ENCODE peak calls at places on chromosomes 12 and 14, in seven cellular contexts. One of them, this sample, is unnamed.

GRCh38 chr12:66584673-66585072 is 94.2 kb downstream of the GRIP1 start:
- DNase-seq in stimulated activated CD8-positive, alpha-beta memory T cell treated with anti-CD3 and anti-CD28 coated beads, Interleukin-12 subunit alpha, Interleukin-12 subunit beta, amount 100 ng/mL, for 1 hour: no peak
- DNase-seq in A549: no peak
- DNase-seq in fibroblast of pulmonary artery: no peak
- DNase-seq in stimulated activated CD4-positive, alpha-beta T cell treated with anti-CD3 and anti-CD28 coated beads, Interleukin-15, amount 100 ng/mL, for 24 hours: no peak
- DNase-seq in esophagus squamous epithelium: no peak
- DNase-seq in T follicular helper cell: no peak
- DNase-seq in this sample: no peak

GRCh38 chr12:88306471-88307069 is 164.5 kb downstream of the TMTC3 start:
- DNase-seq in stimulated activated CD8-positive, alpha-beta memory T cell treated with anti-CD3 and anti-CD28 coated beads, Interleukin-12 subunit alpha, Interleukin-12 subunit beta, amount 100 ng/mL, for 1 hour: no peak
- DNase-seq in A549: no peak
- DNase-seq in fibroblast of pulmonary artery: no peak
- DNase-seq in stimulated activated CD4-positive, alpha-beta T cell treated with anti-CD3 and anti-CD28 coated beads, Interleukin-15, amount 100 ng/mL, for 24 hours: no peak
- DNase-seq in esophagus squamous epithelium: no peak
- DNase-seq in T follicular helper cell: no peak
- DNase-seq in this sample: no peak

GRCh38 chr12:77924703-77925102 is 94.0 kb downstream of the NAV3 start:
- DNase-seq in stimulated activated CD8-positive, alpha-beta memory T cell treated with anti-CD3 and anti-CD28 coated beads, Interleukin-12 subunit alpha, Interleukin-12 subunit beta, amount 100 ng/mL, for 1 hour: no peak
- DNase-seq in A549: no peak
- DNase-seq in fibroblast of pulmonary artery: peak; percentile 35
- DNase-seq in stimulated activated CD4-positive, alpha-beta T cell treated with anti-CD3 and anti-CD28 coated beads, Interleukin-15, amount 100 ng/mL, for 24 hours: no peak
- DNase-seq in esophagus squamous epithelium: no peak
- DNase-seq in T follicular helper cell: no peak
- DNase-seq in this sample: no peak

GRCh38 chr14:58298477-58298879 is at the start of gene ARID4A:
- DNase-seq in stimulated activated CD8-positive, alpha-beta memory T cell treated with anti-CD3 and anti-CD28 coated beads, Interleukin-12 subunit alpha, Interleukin-12 subunit beta, amount 100 ng/mL, for 1 hour: peak; percentile 73
- DNase-seq in A549: no peak
- DNase-seq in fibroblast of pulmonary artery: no peak
- DNase-seq in stimulated activated CD4-positive, alpha-beta T cell treated with anti-CD3 and anti-CD28 coated beads, Interleukin-15, amount 100 ng/mL, for 24 hours: peak; percentile 83
- DNase-seq in esophagus squamous epithelium: peak; percentile 94
- DNase-seq in T follicular helper cell: peak; percentile 82
- DNase-seq in this sample: no peak

GRCh38 chr12:60205500-60205899 is 609.7 kb downstream of the SLC16A7 start:
- DNase-seq in stimulated activated CD8-positive, alpha-beta memory T cell treated with anti-CD3 and anti-CD28 coated beads, Interleukin-12 subunit alpha, Interleukin-12 subunit beta, amount 100 ng/mL, for 1 hour: no peak
- DNase-seq in A549: no peak
- DNase-seq in fibroblast of pulmonary artery: peak; percentile 63
- DNase-seq in stimulated activated CD4-positive, alpha-beta T cell treated with anti-CD3 and anti-CD28 coated beads, Interleukin-15, amount 100 ng/mL, for 24 hours: no peak
- DNase-seq in esophagus squamous epithelium: no peak
- DNase-seq in T follicular helper cell: no peak
- DNase-seq in this sample: no peak

GRCh38 chr12:117900561-117900960 is 68.2 kb downstream of the KSR2 start:
- DNase-seq in stimulated activated CD8-positive, alpha-beta memory T cell treated with anti-CD3 and anti-CD28 coated beads, Interleukin-12 subunit alpha, Interleukin-12 subunit beta, amount 100 ng/mL, for 1 hour: no peak
- DNase-seq in A549: peak; percentile 21
- DNase-seq in fibroblast of pulmonary artery: no peak
- DNase-seq in stimulated activated CD4-positive, alpha-beta T cell treated with anti-CD3 and anti-CD28 coated beads, Interleukin-15, amount 100 ng/mL, for 24 hours: no peak
- DNase-seq in esophagus squamous epithelium: no peak
- DNase-seq in T follicular helper cell: no peak
- DNase-seq in this sample: no peak

GRCh38 chr12:122880155-122880605 is 15.7 kb downstream of the VPS37B start:
- DNase-seq in stimulated activated CD8-positive, alpha-beta memory T cell treated with anti-CD3 and anti-CD28 coated beads, Interleukin-12 subunit alpha, Interleukin-12 subunit beta, amount 100 ng/mL, for 1 hour: no peak
- DNase-seq in A549: no peak
- DNase-seq in fibroblast of pulmonary artery: peak; percentile 67
- DNase-seq in stimulated activated CD4-positive, alpha-beta T cell treated with anti-CD3 and anti-CD28 coated beads, Interleukin-15, amount 100 ng/mL, for 24 hours: no peak
- DNase-seq in esophagus squamous epithelium: no peak
- DNase-seq in T follicular helper cell: no peak
- DNase-seq in this sample: no peak

GRCh38 chr14:52802597-52802996 is 11.2 kb upstream of the GNPNAT1 start:
- DNase-seq in stimulated activated CD8-positive, alpha-beta memory T cell treated with anti-CD3 and anti-CD28 coated beads, Interleukin-12 subunit alpha, Interleukin-12 subunit beta, amount 100 ng/mL, for 1 hour: no peak
- DNase-seq in A549: no peak
- DNase-seq in fibroblast of pulmonary artery: no peak
- DNase-seq in stimulated activated CD4-positive, alpha-beta T cell treated with anti-CD3 and anti-CD28 coated beads, Interleukin-15, amount 100 ng/mL, for 24 hours: no peak
- DNase-seq in esophagus squamous epithelium: no peak
- DNase-seq in T follicular helper cell: no peak
- DNase-seq in this sample: no peak

GRCh38 chr12:116559080-116559329 is 176 bp upstream of the MAP1LC3B2 start:
- DNase-seq in stimulated activated CD8-positive, alpha-beta memory T cell treated with anti-CD3 and anti-CD28 coated beads, Interleukin-12 subunit alpha, Interleukin-12 subunit beta, amount 100 ng/mL, for 1 hour: no peak
- DNase-seq in A549: no peak
- DNase-seq in fibroblast of pulmonary artery: no peak
- DNase-seq in stimulated activated CD4-positive, alpha-beta T cell treated with anti-CD3 and anti-CD28 coated beads, Interleukin-15, amount 100 ng/mL, for 24 hours: no peak
- DNase-seq in esophagus squamous epithelium: no peak
- DNase-seq in T follicular helper cell: no peak
- DNase-seq in this sample: no peak

GRCh38 chr12:100539209-100539608 is 34.3 kb upstream of the GAS2L3 start:
- DNase-seq in stimulated activated CD8-positive, alpha-beta memory T cell treated with anti-CD3 and anti-CD28 coated beads, Interleukin-12 subunit alpha, Interleukin-12 subunit beta, amount 100 ng/mL, for 1 hour: no peak
- DNase-seq in A549: no peak
- DNase-seq in fibroblast of pulmonary artery: peak; percentile 64
- DNase-seq in stimulated activated CD4-positive, alpha-beta T cell treated with anti-CD3 and anti-CD28 coated beads, Interleukin-15, amount 100 ng/mL, for 24 hours: peak; percentile 22
- DNase-seq in esophagus squamous epithelium: no peak
- DNase-seq in T follicular helper cell: no peak
- DNase-seq in this sample: no peak

GRCh38 chr12:102903318-102904007 is 13.6 kb downstream of the PAH start:
- DNase-seq in stimulated activated CD8-positive, alpha-beta memory T cell treated with anti-CD3 and anti-CD28 coated beads, Interleukin-12 subunit alpha, Interleukin-12 subunit beta, amount 100 ng/mL, for 1 hour: no peak
- DNase-seq in A549: no peak
- DNase-seq in fibroblast of pulmonary artery: no peak
- DNase-seq in stimulated activated CD4-positive, alpha-beta T cell treated with anti-CD3 and anti-CD28 coated beads, Interleukin-15, amount 100 ng/mL, for 24 hours: no peak
- DNase-seq in esophagus squamous epithelium: no peak
- DNase-seq in T follicular helper cell: no peak
- DNase-seq in this sample: no peak

GRCh38 chr14:100622708-100623485 is 35.7 kb upstream of the BEGAIN start:
- DNase-seq in stimulated activated CD8-positive, alpha-beta memory T cell treated with anti-CD3 and anti-CD28 coated beads, Interleukin-12 subunit alpha, Interleukin-12 subunit beta, amount 100 ng/mL, for 1 hour: no peak
- DNase-seq in A549: no peak
- DNase-seq in fibroblast of pulmonary artery: no peak
- DNase-seq in stimulated activated CD4-positive, alpha-beta T cell treated with anti-CD3 and anti-CD28 coated beads, Interleukin-15, amount 100 ng/mL, for 24 hours: no peak
- DNase-seq in esophagus squamous epithelium: no peak
- DNase-seq in T follicular helper cell: no peak
- DNase-seq in this sample: no peak

GRCh38 chr12:6230321-6231110 is 30.3 kb downstream of the CD9 start:
- DNase-seq in stimulated activated CD8-positive, alpha-beta memory T cell treated with anti-CD3 and anti-CD28 coated beads, Interleukin-12 subunit alpha, Interleukin-12 subunit beta, amount 100 ng/mL, for 1 hour: peak; percentile 53
- DNase-seq in A549: no peak
- DNase-seq in fibroblast of pulmonary artery: peak; percentile 52
- DNase-seq in stimulated activated CD4-positive, alpha-beta T cell treated with anti-CD3 and anti-CD28 coated beads, Interleukin-15, amount 100 ng/mL, for 24 hours: peak; percentile 72
- DNase-seq in esophagus squamous epithelium: peak; percentile 34
- DNase-seq in T follicular helper cell: peak; percentile 51
- DNase-seq in this sample: peak; percentile 60

GRCh38 chr14:80215756-80216581 is 4.7 kb upstream of the DIO2 start:
- DNase-seq in stimulated activated CD8-positive, alpha-beta memory T cell treated with anti-CD3 and anti-CD28 coated beads, Interleukin-12 subunit alpha, Interleukin-12 subunit beta, amount 100 ng/mL, for 1 hour: no peak
- DNase-seq in A549: peak; percentile 87
- DNase-seq in fibroblast of pulmonary artery: peak; percentile 24
- DNase-seq in stimulated activated CD4-positive, alpha-beta T cell treated with anti-CD3 and anti-CD28 coated beads, Interleukin-15, amount 100 ng/mL, for 24 hours: no peak
- DNase-seq in esophagus squamous epithelium: no peak
- DNase-seq in T follicular helper cell: no peak
- DNase-seq in this sample: no peak

GRCh38 chr14:22737052-22737451 is 29.4 kb upstream of the OXA1L start:
- DNase-seq in stimulated activated CD8-positive, alpha-beta memory T cell treated with anti-CD3 and anti-CD28 coated beads, Interleukin-12 subunit alpha, Interleukin-12 subunit beta, amount 100 ng/mL, for 1 hour: no peak
- DNase-seq in A549: no peak
- DNase-seq in fibroblast of pulmonary artery: no peak
- DNase-seq in stimulated activated CD4-positive, alpha-beta T cell treated with anti-CD3 and anti-CD28 coated beads, Interleukin-15, amount 100 ng/mL, for 24 hours: peak; percentile 59
- DNase-seq in esophagus squamous epithelium: no peak
- DNase-seq in T follicular helper cell: no peak
- DNase-seq in this sample: no peak

GRCh38 chr14:55867726-55868125 is 250.5 kb upstream of the PELI2 start:
- DNase-seq in stimulated activated CD8-positive, alpha-beta memory T cell treated with anti-CD3 and anti-CD28 coated beads, Interleukin-12 subunit alpha, Interleukin-12 subunit beta, amount 100 ng/mL, for 1 hour: no peak
- DNase-seq in A549: no peak
- DNase-seq in fibroblast of pulmonary artery: no peak
- DNase-seq in stimulated activated CD4-positive, alpha-beta T cell treated with anti-CD3 and anti-CD28 coated beads, Interleukin-15, amount 100 ng/mL, for 24 hours: no peak
- DNase-seq in esophagus squamous epithelium: no peak
- DNase-seq in T follicular helper cell: no peak
- DNase-seq in this sample: no peak

GRCh38 chr12:46459111-46459510 is 86.5 kb upstream of the SLC38A2 start:
- DNase-seq in stimulated activated CD8-positive, alpha-beta memory T cell treated with anti-CD3 and anti-CD28 coated beads, Interleukin-12 subunit alpha, Interleukin-12 subunit beta, amount 100 ng/mL, for 1 hour: no peak
- DNase-seq in A549: no peak
- DNase-seq in fibroblast of pulmonary artery: peak; percentile 87
- DNase-seq in stimulated activated CD4-positive, alpha-beta T cell treated with anti-CD3 and anti-CD28 coated beads, Interleukin-15, amount 100 ng/mL, for 24 hours: peak; percentile 37
- DNase-seq in esophagus squamous epithelium: no peak
- DNase-seq in T follicular helper cell: no peak
- DNase-seq in this sample: no peak

GRCh38 chr14:104885973-104886689 is 21.1 kb downstream of the CEP170B start:
- DNase-seq in stimulated activated CD8-positive, alpha-beta memory T cell treated with anti-CD3 and anti-CD28 coated beads, Interleukin-12 subunit alpha, Interleukin-12 subunit beta, amount 100 ng/mL, for 1 hour: no peak
- DNase-seq in A549: no peak
- DNase-seq in fibroblast of pulmonary artery: no peak
- DNase-seq in stimulated activated CD4-positive, alpha-beta T cell treated with anti-CD3 and anti-CD28 coated beads, Interleukin-15, amount 100 ng/mL, for 24 hours: no peak
- DNase-seq in esophagus squamous epithelium: no peak
- DNase-seq in T follicular helper cell: no peak
- DNase-seq in this sample: no peak

GRCh38 chr12:4402996-4403395 is 23.5 kb upstream of the FGF23 start:
- DNase-seq in stimulated activated CD8-positive, alpha-beta memory T cell treated with anti-CD3 and anti-CD28 coated beads, Interleukin-12 subunit alpha, Interleukin-12 subunit beta, amount 100 ng/mL, for 1 hour: no peak
- DNase-seq in A549: no peak
- DNase-seq in fibroblast of pulmonary artery: no peak
- DNase-seq in stimulated activated CD4-positive, alpha-beta T cell treated with anti-CD3 and anti-CD28 coated beads, Interleukin-15, amount 100 ng/mL, for 24 hours: no peak
- DNase-seq in esophagus squamous epithelium: no peak
- DNase-seq in T follicular helper cell: no peak
- DNase-seq in this sample: no peak

GRCh38 chr12:10959777-10960176 is 20.7 kb upstream of the TAS2R14 start:
- DNase-seq in stimulated activated CD8-positive, alpha-beta memory T cell treated with anti-CD3 and anti-CD28 coated beads, Interleukin-12 subunit alpha, Interleukin-12 subunit beta, amount 100 ng/mL, for 1 hour: no peak
- DNase-seq in A549: no peak
- DNase-seq in fibroblast of pulmonary artery: peak; percentile 40
- DNase-seq in stimulated activated CD4-positive, alpha-beta T cell treated with anti-CD3 and anti-CD28 coated beads, Interleukin-15, amount 100 ng/mL, for 24 hours: no peak
- DNase-seq in esophagus squamous epithelium: no peak
- DNase-seq in T follicular helper cell: no peak
- DNase-seq in this sample: no peak

GRCh38 chr14:103016594-103016993 is 40.8 kb downstream of the CDC42BPB start:
- DNase-seq in stimulated activated CD8-positive, alpha-beta memory T cell treated with anti-CD3 and anti-CD28 coated beads, Interleukin-12 subunit alpha, Interleukin-12 subunit beta, amount 100 ng/mL, for 1 hour: no peak
- DNase-seq in A549: no peak
- DNase-seq in fibroblast of pulmonary artery: no peak
- DNase-seq in stimulated activated CD4-positive, alpha-beta T cell treated with anti-CD3 and anti-CD28 coated beads, Interleukin-15, amount 100 ng/mL, for 24 hours: no peak
- DNase-seq in esophagus squamous epithelium: no peak
- DNase-seq in T follicular helper cell: no peak
- DNase-seq in this sample: no peak